ENCODE peak calls at places on chromosomes 3 and 15, in four cellular contexts. One of them, this sample, is unnamed.

GRCh38 chr3:175153595-175153994 is 294.5 kb downstream of the NAALADL2 start:
- DNase-seq in Caco-2: no peak
- DNase-seq in CD8-positive, alpha-beta memory T cell: no peak
- DNase-seq in iPS DF 6.9: no peak
- DNase-seq in this sample: no peak

GRCh38 chr3:157113832-157114505 is 46.0 kb downstream of the CCNL1 start:
- DNase-seq in CD8-positive, alpha-beta memory T cell: no peak
- DNase-seq in Caco-2: no peak
- DNase-seq in iPS DF 6.9: no peak
- DNase-seq in this sample: peak; percentile 47

GRCh38 chr15:67329984-67330733 is 75.6 kb downstream of the IQCH start:
- DNase-seq in Caco-2: no peak
- DNase-seq in CD8-positive, alpha-beta memory T cell: no peak
- DNase-seq in iPS DF 6.9: no peak
- DNase-seq in this sample: no peak

GRCh38 chr15:77542491-77543001 is 90.2 kb downstream of the LINGO1 start:
- DNase-seq in Caco-2: no peak
- DNase-seq in iPS DF 6.9: no peak
- DNase-seq in CD8-positive, alpha-beta memory T cell: no peak
- DNase-seq in this sample: no peak

GRCh38 chr3:135966349-135966695 is 794 bp downstream of the PPP2R3A start:
- DNase-seq in iPS DF 6.9: no peak
- DNase-seq in Caco-2: no peak
- DNase-seq in CD8-positive, alpha-beta memory T cell: no peak
- DNase-seq in this sample: no peak

GRCh38 chr3:122074621-122075265 is 19.6 kb downstream of the CD86 start:
- DNase-seq in CD8-positive, alpha-beta memory T cell: no peak
- DNase-seq in iPS DF 6.9: no peak
- DNase-seq in Caco-2: no peak
- DNase-seq in this sample: no peak

GRCh38 chr3:12158387-12159226 is at the start of gene TIMP4:
- DNase-seq in iPS DF 6.9: no peak
- DNase-seq in Caco-2: peak; percentile 66
- DNase-seq in CD8-positive, alpha-beta memory T cell: no peak
- DNase-seq in this sample: no peak

GRCh38 chr3:69462022-69462825 is 76.3 kb upstream of the FRMD4B start:
- DNase-seq in Caco-2: no peak
- DNase-seq in iPS DF 6.9: no peak
- DNase-seq in CD8-positive, alpha-beta memory T cell: no peak
- DNase-seq in this sample: no peak

GRCh38 chr3:183766745-183767606 is 58.4 kb downstream of the MAP6D1 start:
- DNase-seq in iPS DF 6.9: peak; percentile 52
- DNase-seq in Caco-2: peak; percentile 80
- DNase-seq in CD8-positive, alpha-beta memory T cell: peak; percentile 57
- DNase-seq in this sample: peak; percentile 61

GRCh38 chr3:33931512-33931911 is 133.1 kb downstream of the PDCD6IP start:
- DNase-seq in iPS DF 6.9: no peak
- DNase-seq in CD8-positive, alpha-beta memory T cell: no peak
- DNase-seq in Caco-2: no peak
- DNase-seq in this sample: no peak

GRCh38 chr15:60580650-60581415 is 101.9 kb upstream of the ICE2 start:
- DNase-seq in CD8-positive, alpha-beta memory T cell: peak; percentile 85
- DNase-seq in Caco-2: peak; percentile 59
- DNase-seq in iPS DF 6.9: no peak
- DNase-seq in this sample: peak; percentile 81

GRCh38 chr3:110608566-110608965 is 463.1 kb upstream of the NECTIN3 start:
- DNase-seq in CD8-positive, alpha-beta memory T cell: no peak
- DNase-seq in iPS DF 6.9: no peak
- DNase-seq in Caco-2: no peak
- DNase-seq in this sample: no peak

GRCh38 chr3:112427123-112427522 is 72.1 kb downstream of the BTLA start:
- DNase-seq in CD8-positive, alpha-beta memory T cell: no peak
- DNase-seq in iPS DF 6.9: no peak
- DNase-seq in Caco-2: no peak
- DNase-seq in this sample: no peak

GRCh38 chr3:112425858-112426750 is 73.2 kb downstream of the BTLA start:
- DNase-seq in Caco-2: no peak
- DNase-seq in CD8-positive, alpha-beta memory T cell: no peak
- DNase-seq in iPS DF 6.9: no peak
- DNase-seq in this sample: no peak

GRCh38 chr3:112425382-112425781 is 73.9 kb downstream of the BTLA start:
- DNase-seq in iPS DF 6.9: no peak
- DNase-seq in Caco-2: no peak
- DNase-seq in CD8-positive, alpha-beta memory T cell: no peak
- DNase-seq in this sample: no peak

DNA sequence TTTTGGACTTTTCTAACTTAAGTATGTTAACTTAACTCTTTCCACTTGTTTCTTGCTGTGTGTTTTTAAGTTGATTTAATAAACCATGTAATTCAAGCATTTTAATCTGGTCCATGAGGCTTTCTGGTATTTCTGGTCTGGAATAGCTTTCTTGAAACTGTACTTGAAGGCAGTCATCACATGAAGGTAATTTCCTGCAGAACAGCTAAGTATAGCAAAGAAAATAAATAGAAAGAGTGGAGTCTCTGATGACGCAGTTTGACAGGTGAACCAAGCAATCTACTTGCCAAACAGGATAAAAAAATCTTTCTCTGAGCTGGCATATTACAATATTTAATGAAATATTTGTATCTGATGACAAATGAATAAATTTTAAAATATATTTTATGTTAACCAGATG is 74.9 kb downstream of the BTLA start:
- DNase-seq in iPS DF 6.9: no peak
- DNase-seq in Caco-2: no peak
- DNase-seq in CD8-positive, alpha-beta memory T cell: no peak
- DNase-seq in this sample: no peak
- H3K4me3 ChIP-seq in iPS DF 6.9: no peak overlapping the region
- H3K4me3 ChIP-seq in Caco-2: no peak overlapping the region
- H3K4me3 ChIP-seq in CD8-positive, alpha-beta memory T cell: no peak overlapping the region
- H3K4me3 ChIP-seq in this sample: no peak overlapping the region

DNA sequence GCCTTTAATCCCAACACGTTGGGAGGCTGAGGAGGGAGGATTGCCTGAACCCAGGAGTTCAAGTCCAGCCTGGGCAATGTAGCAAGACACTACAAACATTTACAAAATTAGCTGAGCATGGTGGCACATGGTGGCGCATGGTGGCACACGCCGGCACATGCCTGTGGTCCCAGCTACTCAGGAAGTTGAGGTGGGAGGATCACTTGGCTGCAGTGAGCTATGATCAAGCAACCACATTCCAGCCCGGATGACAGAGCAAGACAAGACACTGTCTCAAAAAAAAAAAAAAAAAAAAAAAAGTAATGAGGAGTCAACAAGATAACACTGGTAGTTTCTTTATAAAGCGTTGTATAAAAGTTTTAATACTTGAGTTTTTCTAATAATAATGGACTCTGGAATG is 10.1 kb downstream of the FEZF2 start:
- DNase-seq in iPS DF 6.9: no peak
- DNase-seq in Caco-2: no peak
- DNase-seq in CD8-positive, alpha-beta memory T cell: no peak
- DNase-seq in this sample: no peak
- H3K27me3 ChIP-seq in iPS DF 6.9: peaks cover 36% of the 10 kb centered on the region
- H3K27me3 ChIP-seq in Caco-2: no peaks in the 10 kb centered on the region
- H3K27me3 ChIP-seq in CD8-positive, alpha-beta memory T cell: no peaks in the 10 kb centered on the region
- H3K27me3 ChIP-seq in this sample: peaks cover 9% of the 10 kb centered on the region

GRCh38 chr3:44734646-44735168 is 5.3 kb downstream of the ZNF501 start:
- DNase-seq in CD8-positive, alpha-beta memory T cell: no peak
- DNase-seq in Caco-2: no peak
- DNase-seq in iPS DF 6.9: no peak
- DNase-seq in this sample: no peak

DNA sequence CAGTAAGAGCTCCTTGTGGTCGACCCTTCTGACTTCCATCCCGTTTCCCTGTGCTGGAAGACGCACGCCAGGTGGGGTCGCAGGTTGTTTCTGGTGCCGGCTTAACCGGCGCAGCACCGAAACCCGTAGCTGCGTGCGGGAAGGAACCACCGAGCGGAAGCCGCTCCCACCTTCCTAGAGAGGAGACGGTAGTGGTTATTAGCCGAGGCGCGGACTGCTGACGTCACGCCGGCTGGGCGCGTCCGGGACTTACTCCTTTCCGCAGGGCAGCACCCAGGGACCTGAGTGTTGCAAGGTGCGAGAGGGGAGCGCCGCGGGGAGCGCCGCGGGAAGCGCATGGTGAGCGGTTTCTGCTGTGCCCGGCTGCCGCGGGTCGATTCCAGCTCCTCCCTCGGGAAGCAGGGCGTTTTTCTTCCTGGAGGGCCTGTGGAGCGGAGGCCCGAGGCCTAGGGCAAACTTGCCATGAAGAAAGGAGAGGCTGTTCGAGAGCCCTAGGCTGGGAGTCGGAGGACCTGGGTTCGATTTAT is at the start of gene ZNF501:
- DNase-seq in iPS DF 6.9: peak; percentile 93
- DNase-seq in Caco-2: peak; percentile 95
- DNase-seq in CD8-positive, alpha-beta memory T cell: peak; percentile 74
- DNase-seq in this sample: peak; percentile 83
- H3K9me3 ChIP-seq in iPS DF 6.9: peaks cover 5% of the 10 kb centered on the region
- H3K9me3 ChIP-seq in Caco-2: peaks cover 45% of the 10 kb centered on the region
- H3K9me3 ChIP-seq in CD8-positive, alpha-beta memory T cell: peaks cover 41% of the 10 kb centered on the region
- H3K9me3 ChIP-seq in this sample: peaks cover 67% of the 10 kb centered on the region

GRCh38 chr3:31920310-31920709 is 60.8 kb downstream of the OSBPL10 start:
- DNase-seq in Caco-2: no peak
- DNase-seq in iPS DF 6.9: no peak
- DNase-seq in CD8-positive, alpha-beta memory T cell: no peak
- DNase-seq in this sample: no peak
- H3K4me3 ChIP-seq in Caco-2: no peak overlapping the region
- H3K4me3 ChIP-seq in iPS DF 6.9: no peak overlapping the region
- H3K4me3 ChIP-seq in CD8-positive, alpha-beta memory T cell: no peak overlapping the region
- H3K4me3 ChIP-seq in this sample: no peak overlapping the region

GRCh38 chr15:93088200-93088980 is 621 bp downstream of the RGMA start:
- DNase-seq in iPS DF 6.9: no peak
- DNase-seq in CD8-positive, alpha-beta memory T cell: no peak
- DNase-seq in Caco-2: no peak
- DNase-seq in this sample: no peak

GRCh38 chr15:93091465-93091864 is 2.5 kb upstream of the RGMA start:
- DNase-seq in CD8-positive, alpha-beta memory T cell: no peak
- DNase-seq in Caco-2: no peak
- DNase-seq in iPS DF 6.9: no peak
- DNase-seq in this sample: no peak

GRCh38 chr15:93089855-93090305 is 869 bp upstream of the RGMA start:
- DNase-seq in Caco-2: no peak
- DNase-seq in CD8-positive, alpha-beta memory T cell: no peak
- DNase-seq in iPS DF 6.9: no peak
- DNase-seq in this sample: no peak

GRCh38 chr15:93088981-93089854 is at the start of gene RGMA:
- DNase-seq in Caco-2: no peak
- DNase-seq in CD8-positive, alpha-beta memory T cell: no peak
- DNase-seq in iPS DF 6.9: no peak
- DNase-seq in this sample: no peak

DNA sequence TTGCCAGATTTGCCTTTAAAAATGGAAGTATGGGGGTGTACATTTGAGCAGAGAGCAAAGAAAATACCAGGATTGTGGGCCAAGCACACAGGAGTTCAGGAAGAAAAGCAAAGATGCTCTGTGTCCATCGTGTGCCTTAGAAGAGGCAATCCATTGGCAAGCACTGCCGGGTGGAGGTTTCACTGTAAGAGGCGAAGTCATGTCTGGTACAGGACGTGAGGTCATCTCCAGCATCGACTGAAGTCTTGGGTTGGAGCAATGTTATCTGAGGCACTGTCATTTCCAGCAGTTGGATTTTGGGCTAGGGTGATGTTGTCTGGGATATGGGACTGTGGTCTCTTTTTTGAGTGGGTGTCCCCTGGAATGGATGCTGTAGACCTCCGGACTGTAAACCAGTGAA is 4.8 kb upstream of the RGMA start:
- DNase-seq in iPS DF 6.9: no peak
- DNase-seq in CD8-positive, alpha-beta memory T cell: no peak
- DNase-seq in Caco-2: no peak
- DNase-seq in this sample: no peak
- H3K27me3 ChIP-seq in iPS DF 6.9: peaks cover 24% of the 10 kb centered on the region
- H3K27me3 ChIP-seq in CD8-positive, alpha-beta memory T cell: peaks cover 9% of the 10 kb centered on the region
- H3K27me3 ChIP-seq in Caco-2: peaks cover 1% of the 10 kb centered on the region
- H3K27me3 ChIP-seq in this sample: peaks cover 12% of the 10 kb centered on the region